ENCODE peak calls at places on chromosomes 16 and 17, in four cellular contexts. H is PC-9, Z is choroid plexus epithelial cell, E is epithelial cell of esophagus. N is an unnamed sample.

GRCh38 chr16:10850478-10850850 is 26.5 kb upstream of the CIITA start:
- DNase-seq in E (no peak), H (no peak), Z (no peak), N (no peak)

GRCh38 chr16:86566601-86566965 is at the start of gene FOXC2:
- DNase-seq in Z (peak; percentile 99), H (no peak), E (peak; percentile 95), N (peak; percentile 96)

GRCh38 chr17:36849871-36850348 is 87.4 kb upstream of the LHX1 start:
- DNase-seq in Z (peak; percentile 78), E (peak; percentile 83), H (peak; percentile 54), N (peak; percentile 50)

GRCh38 chr17:37481001-37481665 is 8.6 kb upstream of the DUSP14 start:
- DNase-seq in E (peak; percentile 88), H (no peak), Z (no peak), N (no peak)

GRCh38 chr16:17567455-17567854 is 96.7 kb upstream of the XYLT1 start:
- DNase-seq in Z (no peak), E (no peak), H (no peak), N (no peak)

GRCh38 chr17:978110-979093 is 1.2 kb downstream of the NXN start:
- DNase-seq in H (peak; percentile 39), Z (no peak), E (peak; percentile 54), N (no peak)

GRCh38 chr17:41689497-41690299 is 1.0 kb downstream of the EIF1 start:
- DNase-seq in E (peak; percentile 48), H (peak; percentile 29), Z (peak; percentile 83), N (peak; percentile 78)

GRCh38 chr16:84239910-84240309 is at the start of gene KCNG4:
- DNase-seq in H (no peak), E (no peak), Z (no peak), N (no peak)

GRCh38 chr17:72953621-72954020 is 138.9 kb downstream of the SLC39A11 start:
- DNase-seq in H (no peak), E (peak; percentile 16), Z (no peak), N (no peak)

GRCh38 chr16:48590476-48590875 is 19.5 kb downstream of the N4BP1 start:
- DNase-seq in H (no peak), E (no peak), Z (no peak), N (no peak)

GRCh38 chr17:82985973-82986372 is 93.4 kb upstream of the METRNL start:
- DNase-seq in H (no peak), Z (peak; percentile 58), E (no peak), N (no peak)

GRCh38 chr16:1708768-1709180 is 2.8 kb downstream of the MAPK8IP3 start:
- DNase-seq in E (peak; percentile 48), Z (peak; percentile 77), H (no peak), N (no peak)

GRCh38 chr17:71057448-71057847 is 888.1 kb downstream of the KCNJ2 start:
- DNase-seq in Z (no peak), E (no peak), H (no peak), N (no peak)

GRCh38 chr16:79653337-79654000 is 52.9 kb upstream of the MAF start:
- DNase-seq in Z (peak; percentile 58), E (peak; percentile 77), H (no peak), N (no peak)

GRCh38 chr16:3021449-3022207 is 1.5 kb downstream of the TNFRSF12A start:
- DNase-seq in H (peak; percentile 94), E (peak; percentile 97), Z (peak; percentile 94), N (peak; percentile 96)

GRCh38 chr17:68675723-68676122 is 74.6 kb upstream of the FAM20A start:
- DNase-seq in E (no peak), Z (no peak), H (no peak), N (no peak)

GRCh38 chr17:13475574-13476223 is 126.0 kb downstream of the HS3ST3A1 start:
- DNase-seq in Z (no peak), H (no peak), E (no peak), N (no peak)

GRCh38 chr17:6639651-6640535 is 618 bp downstream of the KIAA0753 start:
- DNase-seq in E (peak; percentile 39), H (peak; percentile 41), Z (peak; percentile 57), N (peak; percentile 23)

GRCh38 chr16:54934536-54935410 is 4.1 kb downstream of the IRX5 start:
- DNase-seq in Z (no peak), H (no peak), E (peak; percentile 67), N (no peak)

GRCh38 chr17:6969323-6969726 is 26.5 kb upstream of the ALOX12 start:
- DNase-seq in E (peak; percentile 39), H (no peak), Z (no peak), N (no peak)

GRCh38 chr17:16923904-16924700 is 47.8 kb downstream of the TNFRSF13B start:
- DNase-seq in E (no peak), Z (no peak), H (no peak), N (no peak)

DNA sequence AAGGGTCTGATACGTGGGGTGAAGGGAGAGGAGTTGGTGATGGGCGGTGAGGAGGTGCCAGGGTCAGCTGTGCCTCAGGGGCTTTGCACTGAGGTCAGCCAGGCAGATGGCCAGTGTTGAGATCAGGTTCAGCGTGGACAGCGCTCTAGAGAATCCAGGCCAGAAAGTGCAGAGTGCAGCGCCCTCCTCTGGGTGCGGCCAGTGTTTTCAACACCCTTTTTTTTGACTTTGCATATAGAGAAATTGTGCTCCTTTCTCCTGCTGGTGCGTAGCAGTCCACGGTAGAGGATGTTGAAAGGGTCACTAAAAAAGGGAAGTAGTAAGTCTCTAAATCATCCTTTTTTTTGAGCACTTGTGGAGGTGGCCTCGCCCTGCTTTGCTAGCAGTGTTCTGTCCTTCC is 53.9 kb downstream of the BANP start:
- DNase-seq in Z (no peak), E (no peak), H (no peak), N (no peak)
- TF ChIP-seq CTCF in Z (peak; percentile 52), E (no peak), H (no peak), N (no peak)

DNA sequence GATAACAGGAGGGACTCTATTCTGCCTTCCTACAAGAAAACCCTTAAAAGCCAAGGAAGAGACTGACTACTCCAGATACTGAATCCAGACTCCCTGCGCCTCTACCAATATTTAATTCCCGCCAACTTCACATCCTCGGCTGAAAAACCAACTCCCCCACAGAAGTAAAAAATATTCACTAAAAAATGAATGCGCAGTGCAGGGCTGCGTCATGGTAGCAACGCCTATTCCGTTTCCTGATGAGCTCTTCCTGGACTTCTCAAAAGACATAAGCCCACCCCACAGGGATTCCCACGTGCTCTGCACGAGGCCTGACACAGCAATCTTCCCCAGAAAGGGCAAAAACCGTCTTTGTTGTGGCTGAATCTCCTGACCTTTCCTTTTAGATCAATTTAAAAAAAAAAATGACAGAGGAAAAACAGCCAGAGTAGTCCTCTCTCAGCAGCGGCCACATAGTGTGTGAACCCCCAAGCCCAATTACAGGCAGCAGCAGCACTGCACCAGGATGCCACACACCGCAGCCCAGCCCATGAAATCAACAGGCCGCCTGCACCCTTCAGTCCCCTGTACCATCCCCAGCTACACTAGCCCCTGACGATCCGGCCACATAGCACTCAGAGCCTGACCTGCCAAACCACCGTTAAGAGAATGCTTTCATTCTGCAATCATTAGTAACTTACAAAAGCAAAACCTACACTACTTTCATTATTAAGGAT is 23.9 kb downstream of the KLHDC4 start:
- DNase-seq in E (no peak), H (no peak), Z (no peak), N (no peak)
- TF ChIP-seq CTCF in E (no peak), H (no peak), Z (no peak), N (no peak)

GRCh38 chr16:75304521-75305363 is 53.3 kb upstream of the BCAR1 start:
- DNase-seq in H (peak; percentile 34), E (peak; percentile 89), Z (peak; percentile 94), N (peak; percentile 38)
- TF ChIP-seq CTCF in H (no peak), E (no peak), Z (peak; percentile 15), N (no peak)

GRCh38 chr17:79650861-79651260 is 40.0 kb upstream of the RBFOX3 start:
- DNase-seq in E (no peak), Z (no peak), H (no peak), N (no peak)

GRCh38 chr17:79651266-79651665 is 40.4 kb upstream of the RBFOX3 start:
- DNase-seq in H (no peak), Z (no peak), E (no peak), N (no peak)

GRCh38 chr17:79648181-79648831 is 37.5 kb upstream of the RBFOX3 start:
- DNase-seq in Z (no peak), E (no peak), H (no peak), N (no peak)

GRCh38 chr17:79651751-79652150 is 40.9 kb upstream of the RBFOX3 start:
- DNase-seq in Z (no peak), E (no peak), H (no peak), N (no peak)

GRCh38 chr17:79650283-79650682 is 39.4 kb upstream of the RBFOX3 start:
- DNase-seq in E (no peak), H (no peak), Z (no peak), N (no peak)
- TF ChIP-seq CTCF in E (no peak), H (no peak), Z (no peak), N (no peak)

GRCh38 chr16:88843256-88843655 is 13.5 kb downstream of the GALNS start:
- DNase-seq in E (no peak), H (no peak), Z (no peak), N (no peak)

GRCh38 chr16:88842308-88842756 is 14.4 kb downstream of the GALNS start:
- DNase-seq in Z (no peak), E (no peak), H (no peak), N (no peak)

GRCh38 chr16:88842806-88843205 is 13.9 kb downstream of the GALNS start:
- DNase-seq in E (no peak), Z (no peak), H (no peak), N (no peak)

GRCh38 chr16:88846088-88846487 is 10.7 kb downstream of the GALNS start:
- DNase-seq in Z (peak; percentile 16), E (no peak), H (no peak), N (no peak)

DNA sequence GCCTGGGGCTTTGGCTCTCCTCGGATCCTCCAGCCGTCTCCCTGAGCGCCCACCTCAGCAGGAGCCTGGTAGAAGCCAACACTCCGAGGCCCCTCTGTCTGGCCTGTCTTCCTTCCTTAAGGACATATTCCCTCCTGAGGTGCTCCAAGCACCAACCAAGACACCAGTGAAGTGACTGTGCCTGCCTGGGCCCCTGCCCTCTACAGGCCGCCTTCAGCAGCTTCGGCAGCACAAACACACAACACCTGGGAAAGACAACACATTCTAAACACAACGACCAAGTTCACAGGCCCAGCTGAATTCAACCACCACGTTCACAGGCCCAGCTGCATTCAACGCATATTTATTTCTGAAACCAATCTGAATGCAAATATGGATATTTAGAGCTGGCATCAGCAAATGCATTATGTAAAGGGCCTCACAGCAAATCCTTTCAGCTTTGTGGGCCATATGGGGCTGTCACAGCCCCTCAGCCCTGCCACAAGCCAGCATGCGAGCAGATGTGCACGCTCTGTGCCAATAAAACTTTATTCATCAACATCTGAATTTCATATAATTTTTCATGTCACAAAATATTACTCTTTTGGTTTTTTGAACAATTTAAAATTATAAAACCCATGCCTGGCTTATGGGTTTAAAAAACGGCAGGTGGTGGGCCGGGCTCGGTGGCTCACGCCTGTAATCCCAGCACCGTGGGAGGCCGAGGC is 12.2 kb downstream of the GALNS start:
- DNase-seq in E (peak; percentile 23), Z (no peak), H (no peak), N (no peak)
- TF ChIP-seq CTCF in E (peak; percentile 55), Z (peak; percentile 38), H (no peak), N (no peak)